ENCODE peak calls at places on chromosomes 11 and 22, in four cellular contexts. X is dorsolateral prefrontal cortex, N is cardiac fibroblast, J is body of pancreas. B is an unnamed sample.

GRCh38 chr11:57566035-57566504 is 1.4 kb downstream of the UBE2L6 start:
- DNase-seq in N (peak; percentile 48), X (no peak), J (peak; percentile 48), B (peak; percentile 46)

GRCh38 chr11:10709299-10710086 is 15.9 kb upstream of the IRAG1 start:
- DNase-seq in N (no peak), J (no peak), X (no peak), B (no peak)

GRCh38 chr22:28911777-28912669 is 28.7 kb downstream of the ZNRF3 start:
- DNase-seq in N (peak; percentile 32), X (no peak), J (no peak), B (no peak)

GRCh38 chr11:72239296-72239848 is 4.6 kb downstream of the PHOX2A start:
- DNase-seq in X (no peak), J (no peak), N (peak; percentile 62), B (peak; percentile 48)

GRCh38 chr11:77347962-77348361 is 46.5 kb upstream of the GDPD4 start:
- DNase-seq in J (no peak), X (no peak), N (no peak), B (no peak)

GRCh38 chr11:61004037-61004641 is 32.7 kb downstream of the CD6 start:
- DNase-seq in N (peak; percentile 38), X (no peak), J (no peak), B (no peak)

GRCh38 chr11:110000045-110000502 is 93.1 kb upstream of the ZC3H12C start:
- DNase-seq in X (no peak), J (peak; percentile 22), N (peak; percentile 95), B (peak; percentile 68)

GRCh38 chr22:36281726-36282077 is 28.8 kb downstream of the APOL1 start:
- DNase-seq in N (no peak), X (no peak), J (no peak), B (no peak)

GRCh38 chr11:119426142-119426541 is 3.2 kb upstream of the THY1 start:
- DNase-seq in X (no peak), J (no peak), N (no peak), B (no peak)

GRCh38 chr11:93028959-93029536 is 59.6 kb downstream of the MTNR1B start:
- DNase-seq in N (no peak), J (no peak), X (no peak), B (peak; percentile 3)

GRCh38 chr11:134535029-134536025 is 123.3 kb upstream of the B3GAT1 start:
- DNase-seq in X (no peak), N (no peak), J (no peak), B (no peak)

GRCh38 chr11:77189588-77190210 is 61.7 kb downstream of the MYO7A start:
- DNase-seq in J (no peak), N (no peak), X (no peak), B (no peak)

GRCh38 chr22:45225732-45226560 is 14.7 kb downstream of the KIAA0930 start:
- DNase-seq in J (peak; percentile 49), X (no peak), N (peak; percentile 32), B (no peak)

GRCh38 chr11:45165386-45165785 is 18.9 kb downstream of the PRDM11 start:
- DNase-seq in J (no peak), X (no peak), N (no peak), B (no peak)

GRCh38 chr11:9693801-9694553 is 30.1 kb downstream of the SWAP70 start:
- DNase-seq in J (no peak), X (no peak), N (no peak), B (no peak)
- TF ChIP-seq CTCF in J (no peak), X (no peak), N (no peak), B (no peak)

DNA sequence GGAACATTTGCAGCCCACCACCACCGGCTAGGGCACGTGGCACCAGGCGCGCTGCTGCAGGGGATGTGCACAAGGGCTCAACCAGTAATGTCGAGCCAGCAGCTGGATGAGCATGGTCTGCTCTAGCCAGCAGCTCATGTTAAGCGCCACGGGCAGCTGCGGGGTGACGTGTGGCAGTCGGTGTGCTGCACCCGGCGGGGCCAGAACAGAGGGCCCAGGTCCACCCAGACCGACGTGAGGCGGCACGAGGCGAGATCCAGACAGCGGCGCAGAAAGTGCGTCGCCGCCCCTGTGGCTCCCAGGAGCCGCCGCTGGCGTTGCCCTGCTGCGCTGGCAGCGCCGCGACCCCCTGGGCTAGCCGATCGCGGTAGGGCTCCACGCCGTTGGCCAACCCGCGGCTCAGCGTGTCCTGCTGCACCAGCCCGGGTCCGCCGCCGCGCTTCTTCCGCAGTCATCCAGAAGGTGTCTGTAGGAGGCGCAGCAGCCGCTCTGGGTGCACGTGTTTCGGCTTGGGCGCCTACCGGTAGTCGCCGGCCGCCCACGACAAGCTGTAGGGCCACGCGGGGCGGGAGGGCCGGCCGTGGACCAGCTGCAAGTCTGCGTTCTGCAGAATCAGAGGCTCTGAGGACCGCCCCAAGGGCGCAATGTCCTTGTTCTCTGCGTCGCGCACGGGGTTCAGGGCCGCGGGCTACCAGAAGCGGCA is 4.6 kb upstream of the GALR3 start:
- DNase-seq in J (peak; percentile 74), X (peak; percentile 55), N (peak; percentile 60), B (peak; percentile 68)
- H3K4me3 ChIP-seq in J (no peak overlapping the region), X (peak overlapping the region; percentile 49), N (peak overlapping the region; percentile 13), B (peak overlapping the region; percentile 27)

GRCh38 chr22:30423959-30424380 is 1.6 kb upstream of the MTFP1 start:
- DNase-seq in X (peak; percentile 98), J (peak; percentile 100), N (peak; percentile 100), B (peak; percentile 98)

GRCh38 chr22:30423296-30423958 is 2.1 kb upstream of the MTFP1 start:
- DNase-seq in X (peak; percentile 28), N (no peak), J (no peak), B (no peak)

GRCh38 chr22:30425327-30425615 is 297 bp upstream of the MTFP1 start:
- DNase-seq in J (no peak), X (no peak), N (no peak), B (no peak)

GRCh38 chr22:30425616-30426394 is at the start of gene MTFP1:
- DNase-seq in N (peak; percentile 68), J (peak; percentile 55), X (peak; percentile 60), B (peak; percentile 77)

GRCh38 chr22:30424471-30425326 is 869 bp upstream of the MTFP1 start:
- DNase-seq in J (no peak), X (no peak), N (peak; percentile 62), B (peak; percentile 23)
- TF ChIP-seq CTCF in J (no peak), X (no peak), N (no peak), B (peak; percentile 13)

DNA sequence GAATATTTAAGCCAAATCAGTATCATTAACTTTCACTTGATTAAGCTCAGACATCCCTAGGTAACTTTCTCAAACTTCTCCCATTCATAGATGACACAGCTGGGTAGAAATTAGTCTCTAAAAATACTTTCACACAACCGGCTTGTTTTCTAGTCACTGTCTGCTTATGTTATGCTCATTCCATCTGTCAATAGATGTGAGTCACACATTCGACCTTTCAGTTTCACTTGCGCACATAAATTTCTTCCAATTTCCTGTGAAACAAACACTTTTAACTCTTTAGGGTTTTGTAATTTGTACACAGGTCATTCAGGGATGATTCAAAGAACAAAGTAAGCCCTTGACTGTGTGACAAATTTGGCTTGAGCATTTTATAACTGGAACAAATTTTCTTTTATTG is 723.0 kb downstream of the KCNA4 start:
- DNase-seq in N (peak; percentile 90), J (no peak), X (no peak), B (no peak)
- H3K4me3 ChIP-seq in N (no peak overlapping the region), J (no peak overlapping the region), X (no peak overlapping the region), B (no peak overlapping the region)

GRCh38 chr11:112082729-112083128 is 3.8 kb downstream of the TIMM8B start:
- DNase-seq in X (no peak), N (peak; percentile 71), J (no peak), B (no peak)

GRCh38 chr11:112085822-112086421 is 634 bp downstream of the TIMM8B start:
- DNase-seq in N (peak; percentile 46), X (peak; percentile 4), J (peak; percentile 19), B (no peak)

GRCh38 chr11:112087212-112087611 is 539 bp downstream of the SDHD start:
- DNase-seq in J (no peak), X (no peak), N (no peak), B (no peak)

GRCh38 chr11:112086422-112087191 is at the start of the genes SDHD and TIMM8B:
- DNase-seq in N (peak; percentile 98), X (peak; percentile 95), J (peak; percentile 97), B (peak; percentile 94)
- TF ChIP-seq CTCF in N (peak; percentile 48), X (peak; percentile 38), J (no peak), B (peak; percentile 39)

DNA sequence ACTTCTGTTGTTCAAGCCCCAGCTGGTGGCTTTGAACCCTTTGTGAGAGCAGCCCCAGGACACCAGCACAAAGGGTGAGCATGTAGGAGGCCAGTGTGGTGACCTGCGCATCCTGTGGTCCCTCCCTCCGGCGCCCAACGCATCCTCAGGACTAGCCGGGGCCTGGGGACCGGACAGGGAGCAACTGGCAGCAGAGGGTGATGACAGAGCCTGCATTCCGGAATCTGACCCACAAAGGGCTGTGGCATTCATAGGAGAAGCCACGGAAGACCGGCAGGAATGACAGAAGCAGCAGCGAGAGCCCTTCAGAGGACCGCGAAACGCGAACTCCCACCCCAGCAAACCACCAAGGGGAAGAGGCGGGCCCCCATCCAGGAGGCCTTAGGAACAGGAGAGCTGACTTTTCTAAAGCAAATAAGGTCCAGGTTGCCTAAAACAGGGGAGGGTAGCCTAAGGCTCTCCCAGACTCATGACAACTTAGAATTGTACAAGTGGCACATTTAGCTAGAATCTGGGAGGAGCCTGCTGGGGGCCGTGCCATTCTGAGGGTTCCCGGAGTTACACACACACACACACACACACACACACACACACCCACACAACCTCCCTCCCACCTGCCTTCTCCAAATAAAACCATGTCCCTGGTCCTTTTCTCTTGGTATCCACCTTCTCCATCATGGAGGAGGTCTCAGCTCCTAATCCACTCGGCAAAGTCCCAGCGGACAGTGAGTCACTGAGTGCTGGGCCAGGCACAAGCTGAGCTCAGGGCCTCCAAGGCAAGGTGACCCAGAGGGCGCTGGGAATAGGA is 232.7 kb downstream of the CTTN start:
- DNase-seq in N (no peak), X (no peak), J (no peak), B (no peak)
- H3K4me3 ChIP-seq in N (no peak overlapping the region), X (peak overlapping the region; percentile 11), J (no peak overlapping the region), B (no peak overlapping the region)

DNA sequence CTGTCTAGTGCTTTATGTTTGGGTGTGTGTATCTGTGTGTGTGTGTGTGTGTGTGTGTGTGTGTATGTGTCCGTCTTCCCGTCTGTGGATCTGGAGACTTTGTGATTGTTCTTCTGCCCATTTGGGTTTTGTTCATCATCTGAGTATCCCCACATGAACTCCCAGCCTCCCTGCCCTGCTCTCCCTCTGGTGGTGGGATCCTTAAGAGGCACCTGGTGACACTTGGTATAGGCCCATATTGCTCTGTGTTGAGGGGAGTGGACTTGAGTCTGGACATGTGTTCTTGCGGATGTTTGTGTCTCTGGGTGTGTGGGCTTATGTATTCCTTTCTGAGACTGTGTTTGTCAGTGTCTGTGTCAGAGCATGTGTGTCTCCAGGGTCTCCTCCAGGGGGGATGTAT is 15.3 kb downstream of the RCOR2 start:
- DNase-seq in J (no peak), N (peak; percentile 41), X (no peak), B (no peak)
- TF ChIP-seq CTCF in J (no peak), N (peak; percentile 36), X (no peak), B (peak; percentile 32)

B was measured in GM06990.